ENCODE peak calls at places on chromosomes 6 and 20, in seven cellular contexts. J is IMR-90; P is adrenal gland; G is transverse colon; O is trophoblast cell; N is CD4-positive, CD25-positive, alpha-beta regulatory T cell; X is HepG2. V is an unnamed sample.
A peak's percentile ranks its signal among the peaks of the same experiment; 100 is the strongest.

GRCh38 chr6:4403828-4404227 is 268.5 kb upstream of the ECI2 start:
- DNase-seq in P (no peak), O (no peak), J (no peak), N (no peak), X (no peak), G (no peak), V (no peak)

GRCh38 chr20:52256465-52256864 is 64.9 kb upstream of the ZFP64 start:
- DNase-seq in P (no peak), G (no peak), J (no peak), O (no peak), N (no peak), X (no peak), V (no peak)

GRCh38 chr6:5025911-5026819 is 22.3 kb upstream of the RPP40 start:
- DNase-seq in P (peak; percentile 76), J (peak; percentile 30), N (no peak), X (peak; percentile 35), G (peak; percentile 57), O (peak; percentile 31), V (no peak)

GRCh38 chr20:16098890-16099639 is 474.2 kb downstream of the KIF16B start:
- DNase-seq in N (no peak), J (no peak), G (no peak), X (peak; percentile 78), O (no peak), P (no peak), V (no peak)

GRCh38 chr20:22288957-22289356 is 295.4 kb downstream of the FOXA2 start:
- DNase-seq in X (no peak), G (no peak), J (no peak), P (no peak), O (peak; percentile 15), N (no peak), V (no peak)

GRCh38 chr6:12507641-12508040 is 208.9 kb upstream of the PHACTR1 start:
- DNase-seq in G (no peak), X (no peak), O (no peak), N (no peak), P (no peak), J (no peak), V (no peak)

GRCh38 chr6:106974337-106974998 is at the start of gene CD24:
- DNase-seq in J (no peak), X (no peak), P (no peak), N (peak; percentile 14), O (no peak), G (peak; percentile 83), V (no peak)

GRCh38 chr6:158780963-158781691 is 38.0 kb downstream of the EZR start:
- DNase-seq in N (no peak), J (no peak), G (peak; percentile 82), X (no peak), O (peak; percentile 78), P (peak; percentile 5), V (peak; percentile 67)

GRCh38 chr6:114559419-114559818 is 216.6 kb upstream of the HS3ST5 start:
- DNase-seq in G (no peak), O (no peak), N (no peak), J (no peak), X (no peak), P (no peak), V (no peak)

GRCh38 chr20:20881808-20882207 is 169.4 kb upstream of the RALGAPA2 start:
- DNase-seq in G (no peak), J (no peak), X (no peak), N (no peak), P (no peak), O (no peak), V (no peak)

GRCh38 chr6:79833264-79833663 is 114.1 kb downstream of the ELOVL4 start:
- DNase-seq in N (no peak), X (no peak), P (no peak), J (no peak), G (no peak), O (peak; percentile 15), V (no peak)

GRCh38 chr6:132932566-132932965 is 118.2 kb downstream of the RPS12 start:
- DNase-seq in P (no peak), J (no peak), X (no peak), N (no peak), O (no peak), G (no peak), V (no peak)

GRCh38 chr20:64255361-64256281 is at the start of gene PCMTD2:
- DNase-seq in O (peak; percentile 80), N (peak; percentile 90), X (peak; percentile 86), G (peak; percentile 82), P (peak; percentile 76), J (peak; percentile 68), V (peak; percentile 79)

GRCh38 chr6:133326584-133326983 is 85.4 kb downstream of the EYA4 start:
- DNase-seq in X (no peak), P (no peak), J (no peak), O (no peak), N (no peak), G (no peak), V (no peak)

GRCh38 chr20:50358166-50358565 is 152.0 kb upstream of the PTPN1 start:
- DNase-seq in J (no peak), N (no peak), X (no peak), P (no peak), G (no peak), O (no peak), V (no peak)

GRCh38 chr20:316316-317068 is 8.9 kb upstream of the SOX12 start:
- DNase-seq in O (no peak), X (no peak), J (peak; percentile 88), P (no peak), N (no peak), G (no peak), V (no peak)

GRCh38 chr20:23105193-23105592 is 19.1 kb upstream of the CD93 start:
- DNase-seq in X (no peak), J (no peak), P (no peak), N (no peak), G (no peak), O (no peak), V (no peak)

GRCh38 chr6:2993755-2994317 is 5.9 kb upstream of the NQO2 start:
- DNase-seq in O (no peak), N (no peak), X (peak; percentile 93), P (peak; percentile 75), G (no peak), J (no peak), V (no peak)

GRCh38 chr6:12137480-12137879 is 125.4 kb downstream of the HIVEP1 start:
- DNase-seq in N (no peak), P (peak; percentile 84), G (peak; percentile 23), O (no peak), X (no peak), J (peak; percentile 85), V (peak; percentile 44)

GRCh38 chr6:10537726-10538125 is 16.6 kb downstream of the GCNT2 start:
- DNase-seq in J (no peak), P (no peak), N (no peak), X (no peak), O (no peak), G (no peak), V (no peak)

GRCh38 chr6:160276126-160276525 is 17.5 kb upstream of the SLC22A2 start:
- DNase-seq in P (no peak), J (no peak), N (no peak), O (no peak), G (no peak), X (no peak), V (no peak)

GRCh38 chr6:15999201-15999600 is 129.7 kb upstream of the MYLIP start:
- DNase-seq in P (no peak), O (no peak), G (no peak), X (no peak), J (no peak), N (no peak), V (no peak)

GRCh38 chr20:36761125-36761524 is 12.4 kb downstream of the DSN1 start:
- DNase-seq in X (no peak), N (no peak), O (no peak), G (no peak), J (no peak), P (no peak), V (no peak)
- H3K36me3 ChIP-seq in X (peaks cover 24% of the 10 kb centered on the region), N (peaks cover 11% of the 10 kb centered on the region), O (peaks cover 22% of the 10 kb centered on the region), G (no peaks in the 10 kb centered on the region), J (peaks cover 3% of the 10 kb centered on the region), P (no peaks in the 10 kb centered on the region), V (no peaks in the 10 kb centered on the region)

DNA sequence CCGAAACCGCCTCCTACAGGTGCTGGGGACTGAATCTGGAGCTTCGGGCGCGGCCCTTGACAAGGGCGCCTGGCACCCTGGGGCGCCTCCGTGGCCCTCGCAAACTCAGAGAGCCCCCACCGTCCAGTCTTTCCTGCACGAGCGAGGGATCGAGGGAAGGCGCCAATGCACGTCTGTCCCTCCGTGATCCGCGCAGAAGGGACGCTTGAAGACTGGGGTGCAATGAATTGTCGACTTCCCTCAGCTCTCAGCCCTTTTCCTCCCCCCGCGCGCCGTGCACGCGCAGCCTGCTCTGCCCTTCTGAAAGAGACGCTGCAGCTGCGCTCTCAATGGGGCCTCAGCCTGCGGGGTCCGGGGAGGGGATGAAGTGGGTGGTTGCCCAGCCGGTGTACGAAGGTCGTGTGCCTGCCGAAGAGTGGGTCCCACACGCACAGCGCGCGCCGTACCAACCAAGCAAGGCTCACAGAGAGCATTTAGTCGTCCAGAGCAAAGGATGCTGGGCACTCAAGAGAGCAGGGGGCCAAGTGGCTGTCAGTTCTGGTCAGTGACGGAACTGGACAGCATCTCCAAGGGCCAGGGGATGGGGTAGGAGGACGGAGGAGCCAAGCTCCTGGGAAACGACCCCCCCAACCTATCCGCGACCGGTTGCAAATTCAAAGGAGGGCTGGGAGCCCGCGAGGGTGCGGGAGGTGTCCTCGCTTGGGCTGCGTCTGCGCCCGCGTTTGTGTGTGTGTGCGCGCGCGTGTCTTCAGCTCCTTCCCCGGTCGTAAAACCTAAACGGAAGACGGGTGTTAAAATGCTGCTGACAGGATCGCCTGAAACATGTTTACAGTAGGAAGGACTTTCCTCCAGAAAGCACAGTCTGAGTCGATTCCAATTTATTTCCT is 5.4 kb upstream of the SOX4 start:
- DNase-seq in G (peak; percentile 69), N (peak; percentile 74), O (no peak), X (peak; percentile 10), J (peak; percentile 44), P (peak; percentile 48), V (peak; percentile 61)
- H3K27ac ChIP-seq in G (peak overlapping the region; percentile 91), N (no peak overlapping the region), O (peak overlapping the region; percentile 82), X (no peak overlapping the region), J (peak overlapping the region; percentile 94), P (no peak overlapping the region), V (peak overlapping the region; percentile 93)

DNA sequence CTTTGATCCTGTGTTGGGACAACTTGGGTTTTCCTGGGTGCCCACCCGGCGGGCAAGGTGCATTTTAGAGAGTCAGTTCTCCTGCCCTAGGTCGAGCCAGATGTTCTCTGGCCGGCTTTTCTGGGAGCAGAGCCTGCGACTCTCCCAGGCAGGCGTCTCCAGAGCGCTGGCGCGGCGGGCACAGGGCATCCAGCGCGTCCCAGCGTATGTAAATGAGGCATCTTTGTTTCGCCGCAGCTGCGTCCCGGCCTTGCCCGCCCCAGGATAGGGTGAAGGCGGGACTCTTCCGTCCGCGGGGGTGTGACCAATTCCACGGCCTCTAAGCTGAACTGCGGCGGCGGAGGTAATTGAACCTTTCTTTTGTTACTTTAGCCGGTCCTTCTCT is 9.1 kb downstream of the GRIK2 start:
- DNase-seq in G (no peak), J (no peak), P (no peak), O (no peak), X (no peak), N (no peak), V (no peak)
- H3K27me3 ChIP-seq in G (peaks cover 71% of the 10 kb centered on the region), J (no peaks in the 10 kb centered on the region), P (peaks cover 18% of the 10 kb centered on the region), O (peaks cover 43% of the 10 kb centered on the region), X (peaks cover 29% of the 10 kb centered on the region), N (peaks cover 2% of the 10 kb centered on the region), V (peaks cover 23% of the 10 kb centered on the region)

DNA sequence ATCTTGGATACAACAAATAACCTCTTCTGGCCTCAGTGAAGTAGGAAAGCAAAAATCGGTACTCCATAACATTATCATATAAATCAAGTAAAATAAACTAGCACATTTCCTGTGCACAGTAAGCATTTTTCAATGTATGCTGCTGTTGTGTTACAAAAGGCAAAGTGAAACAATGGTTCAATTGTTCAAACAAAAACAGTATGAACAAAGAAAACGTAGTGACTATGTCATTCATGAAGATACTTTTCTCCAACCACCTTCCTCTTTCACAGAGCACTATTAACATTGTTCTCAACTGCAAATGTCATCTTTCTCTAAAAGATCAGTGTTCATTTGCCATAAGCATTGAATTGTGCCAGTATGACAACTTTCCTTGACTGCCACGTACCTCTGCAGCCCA is 318.6 kb upstream of the PRDM1 start:
- DNase-seq in N (peak; percentile 25), X (no peak), J (no peak), P (no peak), O (no peak), G (no peak), V (no peak)
- H3K36me3 ChIP-seq in N (no peaks in the 10 kb centered on the region), X (no peaks in the 10 kb centered on the region), J (no peaks in the 10 kb centered on the region), P (no peaks in the 10 kb centered on the region), O (no peaks in the 10 kb centered on the region), G (no peaks in the 10 kb centered on the region), V (no peaks in the 10 kb centered on the region)